ENCODE peak calls at places on chromosome 16, in ten cellular contexts. P, B, Q, H, A, I, Y, G, N and M are unnamed samples.

GRCh38 chr16:63129411-63130125 is 1093.3 kb upstream of the CDH8 start:
- DNase-seq in P (no peak), B (no peak), Q (no peak), H (no peak), A (no peak), I (no peak), Y (no peak), G (no peak), N (no peak), M (no peak)

GRCh38 chr16:78925071-78925714 is 675.3 kb downstream of the MAF start:
- DNase-seq in P (peak; percentile 4), B (no peak), Q (peak; percentile 25), H (no peak), A (peak; percentile 21), I (peak; percentile 19), Y (no peak), G (peak; percentile 41), N (peak; percentile 22), M (peak; percentile 23)

GRCh38 chr16:75527825-75528299 is 8.0 kb downstream of the CHST5 start:
- DNase-seq in P (no peak), B (no peak), Q (no peak), H (no peak), A (no peak), I (no peak), Y (no peak), G (peak; percentile 77), N (peak; percentile 62), M (no peak)

GRCh38 chr16:54116126-54116525 is 170.5 kb downstream of the IRX3 start:
- DNase-seq in P (no peak), B (no peak), Q (no peak), H (no peak), A (no peak), I (no peak), Y (no peak), G (no peak), N (no peak), M (no peak)

GRCh38 chr16:87201777-87202176 is 115.4 kb downstream of the C16orf95 start:
- DNase-seq in P (peak; percentile 22), B (no peak), Q (no peak), H (no peak), A (no peak), I (no peak), Y (no peak), G (no peak), N (no peak), M (no peak)

GRCh38 chr16:3637371-3637923 is 17.0 kb upstream of the DNASE1 start:
- DNase-seq in P (peak; percentile 9), B (no peak), Q (no peak), H (peak; percentile 10), A (no peak), I (no peak), Y (no peak), G (peak; percentile 59), N (peak; percentile 50), M (peak; percentile 55)

GRCh38 chr16:79050063-79050462 is 550.5 kb downstream of the MAF start:
- DNase-seq in P (no peak), B (no peak), Q (no peak), H (no peak), A (peak; percentile 90), I (no peak), Y (no peak), G (no peak), N (no peak), M (no peak)

GRCh38 chr16:47928008-47928407 is 227.8 kb downstream of the ABCC12 start:
- DNase-seq in P (peak; percentile 6), B (no peak), Q (peak; percentile 23), H (no peak), A (no peak), I (no peak), Y (no peak), G (no peak), N (no peak), M (no peak)

GRCh38 chr16:50627419-50627818 is 53.7 kb downstream of the SNX20 start:
- DNase-seq in P (no peak), B (no peak), Q (peak; percentile 20), H (no peak), A (peak; percentile 8), I (peak; percentile 11), Y (no peak), G (peak; percentile 48), N (peak; percentile 57), M (peak; percentile 50)

GRCh38 chr16:85330694-85331188 is 218.5 kb upstream of the CIBAR2 start:
- DNase-seq in P (peak; percentile 80), B (peak; percentile 63), Q (peak; percentile 65), H (no peak), A (peak; percentile 65), I (no peak), Y (no peak), G (no peak), N (no peak), M (peak; percentile 81)

GRCh38 chr16:26992661-26993365 is 73.9 kb upstream of the C16orf82 start:
- DNase-seq in P (no peak), B (no peak), Q (no peak), H (no peak), A (no peak), I (no peak), Y (no peak), G (no peak), N (no peak), M (no peak)

GRCh38 chr16:49725651-49726050 is 130.3 kb downstream of the ZNF423 start:
- DNase-seq in P (no peak), B (no peak), Q (no peak), H (no peak), A (no peak), I (no peak), Y (no peak), G (no peak), N (no peak), M (no peak)

GRCh38 chr16:21203155-21203797 is 8.1 kb downstream of the ZP2 start:
- DNase-seq in P (no peak), B (no peak), Q (no peak), H (no peak), A (no peak), I (no peak), Y (no peak), G (no peak), N (no peak), M (no peak)

GRCh38 chr16:79191933-79192332 is 408.6 kb downstream of the MAF start:
- DNase-seq in P (no peak), B (no peak), Q (no peak), H (no peak), A (no peak), I (no peak), Y (no peak), G (no peak), N (no peak), M (no peak)

GRCh38 chr16:66925322-66925840 is at the start of gene RRAD:
- DNase-seq in P (peak; percentile 40), B (no peak), Q (peak; percentile 93), H (no peak), A (no peak), I (no peak), Y (no peak), G (peak; percentile 56), N (no peak), M (peak; percentile 45)

GRCh38 chr16:48347980-48348379 is 37.2 kb downstream of the SIAH1 start:
- DNase-seq in P (no peak), B (no peak), Q (no peak), H (no peak), A (no peak), I (no peak), Y (peak; percentile 45), G (no peak), N (no peak), M (no peak)

GRCh38 chr16:3168706-3169105 is 19.3 kb upstream of the OR1F1 start:
- DNase-seq in P (no peak), B (no peak), Q (no peak), H (no peak), A (peak; percentile 38), I (no peak), Y (no peak), G (no peak), N (no peak), M (no peak)

GRCh38 chr16:71287454-71287853 is 1.7 kb downstream of the CMTR2 start:
- DNase-seq in P (no peak), B (no peak), Q (no peak), H (no peak), A (no peak), I (no peak), Y (no peak), G (no peak), N (no peak), M (no peak)

GRCh38 chr16:85906349-85906748 is 7.4 kb downstream of the IRF8 start:
- DNase-seq in P (no peak), B (no peak), Q (no peak), H (no peak), A (no peak), I (no peak), Y (no peak), G (no peak), N (no peak), M (no peak)

GRCh38 chr16:48959204-48959603 is 322.4 kb downstream of the CBLN1 start:
- DNase-seq in P (no peak), B (no peak), Q (no peak), H (no peak), A (peak; percentile 47), I (no peak), Y (no peak), G (no peak), N (no peak), M (peak; percentile 17)

GRCh38 chr16:74107795-74108610 is 188.6 kb upstream of the PSMD7 start:
- DNase-seq in P (peak; percentile 15), B (peak; percentile 1), Q (peak; percentile 71), H (no peak), A (peak; percentile 76), I (peak; percentile 15), Y (no peak), G (peak; percentile 63), N (no peak), M (peak; percentile 45)

GRCh38 chr16:19123535-19124178 is 9.9 kb downstream of the ITPRIPL2 start:
- DNase-seq in P (no peak), B (no peak), Q (no peak), H (no peak), A (no peak), I (no peak), Y (no peak), G (peak; percentile 86), N (peak; percentile 86), M (no peak)

GRCh38 chr16:1281517-1281916 is 25.6 kb downstream of the TPSD1 start:
- DNase-seq in P (no peak), B (no peak), Q (no peak), H (no peak), A (no peak), I (no peak), Y (no peak), G (no peak), N (no peak), M (no peak)

GRCh38 chr16:30183236-30183960 is at the start of gene CORO1A:
- DNase-seq in P (peak; percentile 71), B (peak; percentile 37), Q (peak; percentile 81), H (peak; percentile 65), A (peak; percentile 67), I (peak; percentile 75), Y (peak; percentile 75), G (peak; percentile 90), N (peak; percentile 79), M (peak; percentile 86)

GRCh38 chr16:1708768-1709180 is 2.8 kb downstream of the MAPK8IP3 start:
- DNase-seq in P (peak; percentile 62), B (no peak), Q (no peak), H (no peak), A (peak; percentile 44), I (peak; percentile 15), Y (no peak), G (no peak), N (no peak), M (peak; percentile 69)

GRCh38 chr16:12315330-12316138 is 339.0 kb downstream of the SNX29 start:
- DNase-seq in P (no peak), B (no peak), Q (no peak), H (no peak), A (no peak), I (no peak), Y (no peak), G (peak; percentile 55), N (peak; percentile 61), M (no peak)

GRCh38 chr16:9687737-9688319 is 494.4 kb downstream of the GRIN2A start:
- DNase-seq in P (no peak), B (no peak), Q (no peak), H (no peak), A (no peak), I (no peak), Y (no peak), G (no peak), N (peak; percentile 38), M (no peak)

GRCh38 chr16:64428463-64428862 is 693.4 kb downstream of the CDH11 start:
- DNase-seq in P (peak; percentile 72), B (peak; percentile 11), Q (peak; percentile 84), H (no peak), A (peak; percentile 82), I (no peak), Y (no peak), G (no peak), N (peak; percentile 11), M (peak; percentile 71)